ENCODE peak calls at places on chromosomes 6 and 20, in ten cellular contexts. K is fibroblast of mammary gland; H is NCI-H2171 treated with DMSO at 0.1 percent for 48 hours; W is adrenal gland; D is fibroblast of pulmonary artery; A is stimulated activated CD4-positive, alpha-beta T cell treated with anti-CD3 and anti-CD28 coated beads, Interleukin-4, amount 100 ng/mL, for 1 hour; G is stimulated activated CD8-positive, alpha-beta memory T cell treated with anti-CD3 and anti-CD28 coated beads, Interleukin-2, amount 100 ng/mL, for 1 hour; Z is stomach; V is Calu3; S is Caki2. C is an unnamed sample.

GRCh38 chr20:49559411-49560081 is 8.4 kb downstream of the PTGIS start:
- DNase-seq in Z (no peak), S (no peak), V (no peak), D (peak), H (no peak), W (no peak), K (peak), A (no peak), G (no peak), C (no peak)

GRCh38 chr6:169592558-169592957 is 109.3 kb downstream of the WDR27 start:
- DNase-seq in A (no peak), D (peak), H (no peak), V (no peak), W (no peak), S (no peak), Z (no peak), G (no peak), K (peak), C (no peak)

GRCh38 chr6:79713701-79714322 is 82.7 kb downstream of the SH3BGRL2 start:
- DNase-seq in A (peak), W (peak), Z (peak), G (peak), S (no peak), D (peak), V (peak), H (peak), K (peak), C (no peak)

GRCh38 chr6:82030301-82030700 is 217.2 kb downstream of the IBTK start:
- DNase-seq in Z (no peak), G (no peak), K (no peak), A (no peak), H (peak), D (no peak), V (no peak), S (no peak), W (no peak), C (no peak)

GRCh38 chr6:15207923-15208322 is 37.9 kb upstream of the JARID2 start:
- DNase-seq in G (no peak), A (no peak), S (peak), D (peak), Z (no peak), H (no peak), K (peak), V (no peak), W (no peak), C (no peak)

GRCh38 chr6:157278171-157278570 is 45.1 kb downstream of the TMEM242 start:
- DNase-seq in D (no peak), A (no peak), Z (no peak), H (no peak), V (no peak), K (no peak), S (no peak), W (no peak), G (no peak), C (no peak)

GRCh38 chr20:33132858-33133615 is 34.9 kb upstream of the BPIFA2 start:
- DNase-seq in A (no peak), V (no peak), K (no peak), Z (no peak), H (no peak), D (no peak), G (no peak), W (no peak), S (no peak), C (no peak)

GRCh38 chr6:149337330-149337729 is 19.8 kb downstream of the TAB2 start:
- DNase-seq in H (no peak), W (no peak), V (no peak), A (no peak), Z (no peak), D (no peak), K (no peak), G (no peak), S (no peak), C (no peak)

GRCh38 chr6:88749849-88750248 is 213.6 kb downstream of the RNGTT start:
- DNase-seq in D (no peak), K (peak), V (no peak), A (no peak), S (no peak), G (no peak), W (no peak), H (no peak), Z (no peak), C (no peak)

GRCh38 chr6:75747985-75748742 is 875 bp upstream of the MYO6 start:
- DNase-seq in S (no peak), D (no peak), G (no peak), K (no peak), A (no peak), W (no peak), V (no peak), H (no peak), Z (no peak), C (no peak)

GRCh38 chr6:134373282-134373922 is 55.5 kb upstream of the SGK1 start:
- DNase-seq in A (no peak), D (peak), W (peak), H (no peak), S (peak), G (no peak), K (peak), Z (no peak), V (peak), C (peak)

GRCh38 chr6:168319279-168320051 is at the start of gene DACT2:
- DNase-seq in D (peak), S (no peak), G (no peak), K (no peak), H (no peak), W (no peak), Z (no peak), V (no peak), A (no peak), C (no peak)

GRCh38 chr6:6712258-6712978 is 123.9 kb downstream of the LY86 start:
- DNase-seq in K (peak), A (no peak), S (peak), D (peak), V (peak), W (no peak), H (no peak), G (no peak), Z (peak), C (no peak)

GRCh38 chr6:152206072-152206818 is 398.8 kb downstream of the ESR1 start:
- DNase-seq in K (peak), W (no peak), G (peak), D (peak), S (no peak), H (no peak), V (peak), A (peak), Z (peak), C (no peak)